ENCODE peak calls at places on chromosomes 6 and 20, in ten cellular contexts. J is NCI-H1092, V is psoas muscle, K is T-helper 22 cell, W is neural progenitor cell, G is AG20443, D is dorsolateral prefrontal cortex, H is hypothalamus, B is EH, Z is HTR-8/SVneo. L is an unnamed sample.

GRCh38 chr20:32470940-32471339 is 112.8 kb downstream of the ASXL1 start:
- DNase-seq in J (no peak), V (no peak), K (no peak), W (no peak), G (no peak), D (no peak), H (no peak), B (no peak), Z (no peak), L (peak)

GRCh38 chr6:31769684-31770371 is 7.3 kb downstream of the VWA7 start:
- DNase-seq in J (no peak), V (peak), K (peak), W (peak), G (peak), D (no peak), H (no peak), B (peak), Z (peak), L (peak)

GRCh38 chr20:20137851-20138250 is 85.5 kb downstream of the CFAP61 start:
- DNase-seq in J (no peak), V (peak), K (no peak), W (no peak), G (no peak), D (no peak), H (no peak), B (no peak), Z (no peak), L (no peak)

GRCh38 chr6:56291278-56291917 is 44.0 kb upstream of the COL21A1 start:
- DNase-seq in J (no peak), V (no peak), K (no peak), W (no peak), G (no peak), D (no peak), H (no peak), B (no peak), Z (no peak), L (peak)

GRCh38 chr20:56735087-56735642 is 106.1 kb downstream of the TFAP2C start:
- DNase-seq in J (no peak), V (no peak), K (no peak), W (no peak), G (no peak), D (no peak), H (no peak), B (no peak), Z (no peak), L (no peak)

GRCh38 chr20:6829510-6830116 is 62.1 kb downstream of the BMP2 start:
- DNase-seq in J (no peak), V (no peak), K (no peak), W (peak), G (no peak), D (no peak), H (no peak), B (no peak), Z (no peak), L (peak)

GRCh38 chr6:128511518-128511917 is 8.9 kb downstream of the PTPRK start:
- DNase-seq in J (no peak), V (no peak), K (no peak), W (no peak), G (no peak), D (no peak), H (no peak), B (peak), Z (no peak), L (peak)

GRCh38 chr6:30781697-30782424 is 37.5 kb upstream of the IER3 start:
- DNase-seq in J (peak), V (peak), K (no peak), W (no peak), G (peak), D (peak), H (peak), B (peak), Z (peak), L (peak)

GRCh38 chr20:23189341-23189740 is 103.2 kb upstream of the CD93 start:
- DNase-seq in J (no peak), V (no peak), K (no peak), W (no peak), G (no peak), D (no peak), H (no peak), B (no peak), Z (no peak), L (no peak)

GRCh38 chr6:44061375-44062104 is 65.7 kb downstream of the MRPL14 start:
- DNase-seq in J (no peak), V (no peak), K (no peak), W (no peak), G (no peak), D (no peak), H (no peak), B (peak), Z (no peak), L (peak)

GRCh38 chr20:14414560-14414959 is 77.1 kb upstream of the FLRT3 start:
- DNase-seq in J (no peak), V (no peak), K (no peak), W (no peak), G (no peak), D (no peak), H (no peak), B (no peak), Z (no peak), L (no peak)

GRCh38 chr20:18504479-18505060 is 3.2 kb upstream of the SEC23B start:
- DNase-seq in J (no peak), V (no peak), K (no peak), W (no peak), G (peak), D (no peak), H (no peak), B (peak), Z (no peak), L (peak)